ENCODE peak calls at places on chromosomes 2 and 18, in six cellular contexts. Z is AG04450; Y is A673; W is CD8-positive, alpha-beta T cell; A is colonic mucosa; M is mammary epithelial cell. K is an unnamed sample.
A peak's percentile ranks its signal among the peaks of the same experiment; 100 is the strongest.

GRCh38 chr18:22673182-22673862 is 255.6 kb upstream of the CTAGE1 start:
- DNase-seq in Z (no peak), Y (no peak), W (no peak), A (no peak), M (no peak), K (no peak)

GRCh38 chr2:39568116-39568515 is 97.6 kb upstream of the TMEM178A start:
- DNase-seq in Z (no peak), Y (no peak), W (no peak), A (no peak), M (no peak), K (no peak)

GRCh38 chr18:70371085-70371735 is 82.4 kb downstream of the SOCS6 start:
- DNase-seq in Z (no peak), Y (no peak), W (no peak), A (no peak), M (peak; percentile 68), K (no peak)

GRCh38 chr18:22345733-22346132 is 72.0 kb downstream of the CTAGE1 start:
- DNase-seq in Z (no peak), Y (no peak), W (no peak), A (peak; percentile 23), M (no peak), K (no peak)

GRCh38 chr2:74573747-74574562 is 19.4 kb downstream of the DOK1 start:
- DNase-seq in Z (peak; percentile 68), Y (peak; percentile 62), W (peak; percentile 60), A (no peak), M (no peak), K (no peak)

GRCh38 chr2:100822587-100823248 is 2.8 kb downstream of the NPAS2 start:
- DNase-seq in Z (no peak), Y (peak; percentile 31), W (no peak), A (no peak), M (peak; percentile 41), K (no peak)

GRCh38 chr2:234493117-234493516 is 3.8 kb downstream of the ARL4C start:
- DNase-seq in Z (no peak), Y (no peak), W (no peak), A (no peak), M (no peak), K (no peak)

GRCh38 chr18:3703732-3704176 is 253.8 kb downstream of the TGIF1 start:
- DNase-seq in Z (peak; percentile 42), Y (peak; percentile 92), W (no peak), A (peak; percentile 76), M (peak; percentile 39), K (no peak)

GRCh38 chr2:83784920-83785319 is 674.2 kb downstream of the SUCLG1 start:
- DNase-seq in Z (no peak), Y (no peak), W (no peak), A (no peak), M (no peak), K (no peak)

GRCh38 chr2:176562359-176563043 is 293.3 kb downstream of the MTX2 start:
- DNase-seq in Z (no peak), Y (peak; percentile 53), W (no peak), A (no peak), M (peak; percentile 52), K (no peak)

GRCh38 chr2:64859208-64860161 is 129.7 kb upstream of the SLC1A4 start:
- DNase-seq in Z (peak; percentile 78), Y (peak; percentile 85), W (no peak), A (peak; percentile 96), M (peak; percentile 79), K (peak; percentile 55)

GRCh38 chr2:220550995-220551702 is 923.7 kb downstream of the SLC4A3 start:
- DNase-seq in Z (no peak), Y (no peak), W (no peak), A (no peak), M (peak; percentile 36), K (no peak)

GRCh38 chr2:27069436-27069835 is 2.0 kb downstream of the OST4 start:
- DNase-seq in Z (no peak), Y (no peak), W (no peak), A (no peak), M (no peak), K (no peak)

GRCh38 chr18:6001867-6002266 is 106.5 kb upstream of the TMEM200C start:
- DNase-seq in Z (no peak), Y (no peak), W (no peak), A (no peak), M (no peak), K (no peak)

GRCh38 chr2:133776936-133777587 is 208.8 kb upstream of the NCKAP5 start:
- DNase-seq in Z (no peak), Y (no peak), W (no peak), A (no peak), M (no peak), K (no peak)

GRCh38 chr2:85536479-85536878 is 2.5 kb upstream of the MAT2A start:
- DNase-seq in Z (no peak), Y (peak; percentile 19), W (no peak), A (no peak), M (peak; percentile 38), K (no peak)

GRCh38 chr2:98601532-98602132 is 6.7 kb downstream of the COA5 start:
- DNase-seq in Z (no peak), Y (peak; percentile 12), W (no peak), A (no peak), M (peak; percentile 33), K (no peak)

GRCh38 chr18:5746844-5747243 is 148.5 kb downstream of the TMEM200C start:
- DNase-seq in Z (no peak), Y (peak; percentile 4), W (no peak), A (no peak), M (no peak), K (no peak)

GRCh38 chr2:241225983-241226382 is 37.5 kb downstream of the ANO7 start:
- DNase-seq in Z (no peak), Y (no peak), W (no peak), A (no peak), M (no peak), K (no peak)

GRCh38 chr18:7616661-7617060 is 49.5 kb downstream of the PTPRM start:
- DNase-seq in Z (no peak), Y (no peak), W (no peak), A (no peak), M (no peak), K (no peak)

GRCh38 chr18:7618821-7619410 is 51.8 kb downstream of the PTPRM start:
- DNase-seq in Z (no peak), Y (no peak), W (no peak), A (no peak), M (no peak), K (no peak)

GRCh38 chr18:7619676-7620075 is 52.6 kb downstream of the PTPRM start:
- DNase-seq in Z (no peak), Y (no peak), W (no peak), A (no peak), M (no peak), K (no peak)

GRCh38 chr18:7615840-7616239 is 48.7 kb downstream of the PTPRM start:
- DNase-seq in Z (no peak), Y (no peak), W (no peak), A (no peak), M (no peak), K (no peak)

DNA sequence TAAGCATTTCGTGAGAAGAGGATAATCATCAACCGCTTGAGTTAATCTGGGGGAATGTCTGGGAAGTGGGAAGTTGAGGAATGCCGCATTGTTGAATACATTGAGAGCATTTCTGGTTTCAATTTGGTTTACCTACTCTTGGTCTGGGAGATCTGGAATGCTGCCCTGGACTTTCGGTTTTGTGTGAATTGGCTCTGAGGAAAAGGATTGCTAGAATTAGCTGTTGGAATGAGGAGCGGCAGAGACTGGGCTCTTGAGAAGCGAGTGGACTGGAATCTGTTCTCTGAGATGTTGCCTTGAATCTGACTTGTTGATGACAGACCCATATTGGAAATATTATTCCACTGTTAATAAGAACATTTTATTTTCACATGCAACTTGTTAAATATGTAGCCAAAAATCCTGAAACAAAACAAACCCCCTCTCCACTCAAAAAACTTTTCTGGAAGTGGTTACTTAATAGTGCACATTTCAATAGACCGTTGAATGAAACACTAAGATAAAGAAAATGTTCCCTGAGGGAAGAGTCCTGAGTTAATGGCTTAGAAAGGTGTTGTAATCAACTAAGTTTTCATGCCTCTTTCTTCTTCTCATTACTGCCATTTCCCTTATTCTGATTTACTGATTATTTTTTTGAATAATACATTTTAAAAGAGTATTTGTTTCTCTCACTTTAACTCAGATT is 50.8 kb downstream of the PTPRM start:
- DNase-seq in Z (no peak), Y (no peak), W (no peak), A (peak; percentile 32), M (peak; percentile 51), K (no peak)
- H3K27ac ChIP-seq in Z (peak overlapping the region; percentile 11), Y (no peak overlapping the region), W (no peak overlapping the region), A (no peak overlapping the region), M (peak overlapping the region; percentile 49), K (no peak overlapping the region)

GRCh38 chr2:200034816-200035215 is 79.4 kb downstream of the MAIP1 start:
- DNase-seq in Z (no peak), Y (no peak), W (no peak), A (no peak), M (no peak), K (no peak)
- H3K27ac ChIP-seq in Z (no peak overlapping the region), Y (no peak overlapping the region), W (no peak overlapping the region), A (no peak overlapping the region), M (no peak overlapping the region), K (no peak overlapping the region)

DNA sequence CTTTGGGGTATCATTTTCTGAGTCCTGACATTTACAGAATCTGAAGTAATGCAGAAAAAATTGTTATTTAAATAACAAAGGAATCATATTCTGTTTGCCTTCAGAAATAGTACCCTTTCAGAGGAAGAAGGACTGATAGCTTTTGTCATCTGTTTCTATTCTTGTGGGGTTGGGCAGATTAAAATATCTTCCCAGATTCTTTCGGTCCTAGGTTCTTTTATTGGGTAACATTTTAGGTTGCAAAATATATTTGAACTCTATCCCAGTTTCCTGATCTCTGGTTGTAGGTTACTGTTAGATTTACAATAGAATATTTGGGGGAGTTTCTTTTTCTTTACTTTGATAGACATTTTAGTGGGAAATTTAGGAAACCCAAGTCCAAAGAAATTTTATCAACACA is 550.5 kb downstream of the SPAG16 start:
- DNase-seq in Z (no peak), Y (no peak), W (no peak), A (no peak), M (no peak), K (no peak)
- H3K27ac ChIP-seq in Z (no peak overlapping the region), Y (no peak overlapping the region), W (no peak overlapping the region), A (no peak overlapping the region), M (no peak overlapping the region), K (no peak overlapping the region)

GRCh38 chr18:49563701-49564100 is 1.8 kb downstream of the LIPG start:
- DNase-seq in Z (no peak), Y (no peak), W (no peak), A (no peak), M (peak; percentile 26), K (no peak)

GRCh38 chr18:49561377-49562193 is at the start of gene LIPG:
- DNase-seq in Z (no peak), Y (peak; percentile 83), W (no peak), A (peak; percentile 93), M (peak; percentile 97), K (no peak)

GRCh38 chr18:49562481-49563129 is 748 bp downstream of the LIPG start:
- DNase-seq in Z (no peak), Y (no peak), W (no peak), A (peak; percentile 35), M (peak; percentile 57), K (peak; percentile 58)

GRCh38 chr18:49564435-49564834 is 2.6 kb downstream of the LIPG start:
- DNase-seq in Z (no peak), Y (no peak), W (no peak), A (no peak), M (no peak), K (no peak)

DNA sequence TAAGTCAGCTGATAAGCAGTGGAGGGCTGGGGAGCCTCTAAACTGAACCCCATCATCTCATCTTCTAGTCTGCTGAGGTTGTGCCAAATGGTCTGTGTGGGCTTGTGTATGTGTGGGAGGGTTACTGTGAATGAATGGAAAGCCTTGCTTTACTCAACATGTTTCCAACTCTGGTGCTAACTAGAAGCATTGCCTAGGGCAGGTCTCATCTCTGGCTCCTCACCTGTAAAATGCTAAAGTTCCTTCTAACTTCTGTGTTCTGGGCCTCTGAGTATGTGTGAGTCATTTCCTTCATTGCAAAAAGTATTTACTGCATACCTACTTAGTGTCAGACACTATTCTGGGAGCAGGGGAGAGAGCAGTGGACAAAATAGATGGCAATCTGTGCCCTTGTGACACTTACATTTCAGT is 1.3 kb downstream of the LIPG start:
- DNase-seq in Z (no peak), Y (no peak), W (no peak), A (no peak), M (peak; percentile 87), K (no peak)
- H3K27ac ChIP-seq in Z (no peak overlapping the region), Y (no peak overlapping the region), W (no peak overlapping the region), A (peak overlapping the region; percentile 51), M (peak overlapping the region; percentile 65), K (no peak overlapping the region)